ENCODE peak calls at places on chromosomes 4 and X, in four cellular contexts. One of them, this sample, is unnamed.

GRCh38 chrX:101550825-101551767 is 749 bp downstream of the ARMCX1 start:
- DNase-seq in AG04450: no peak
- DNase-seq in ovary: peak; percentile 72
- DNase-seq in GM23338: peak; percentile 68
- DNase-seq in this sample: peak; percentile 46

GRCh38 chr4:122234686-122235085 is 82.6 kb downstream of the BLTP1 start:
- DNase-seq in AG04450: no peak
- DNase-seq in ovary: no peak
- DNase-seq in GM23338: no peak
- DNase-seq in this sample: no peak

GRCh38 chrX:16771483-16772398 is 14.5 kb upstream of the TXLNG start:
- DNase-seq in AG04450: peak; percentile 39
- DNase-seq in ovary: no peak
- DNase-seq in GM23338: peak; percentile 77
- DNase-seq in this sample: no peak

GRCh38 chrX:16838202-16839066 is 31.7 kb downstream of the RBBP7 start:
- DNase-seq in AG04450: no peak
- DNase-seq in ovary: no peak
- DNase-seq in GM23338: no peak
- DNase-seq in this sample: peak; percentile 27

GRCh38 chr4:75544870-75545269 is 11.0 kb upstream of the ODAPH start:
- DNase-seq in AG04450: no peak
- DNase-seq in ovary: no peak
- DNase-seq in GM23338: no peak
- DNase-seq in this sample: no peak

GRCh38 chrX:97267916-97268680 is 384.4 kb downstream of the RPA4 start:
- DNase-seq in AG04450: no peak
- DNase-seq in ovary: no peak
- DNase-seq in GM23338: no peak
- DNase-seq in this sample: no peak

GRCh38 chrX:130082244-130083106 is 27.8 kb downstream of the ELF4 start:
- DNase-seq in AG04450: no peak
- DNase-seq in ovary: no peak
- DNase-seq in GM23338: no peak
- DNase-seq in this sample: peak; percentile 32

GRCh38 chrX:71541546-71542022 is 8.7 kb downstream of the OGT start:
- DNase-seq in AG04450: no peak
- DNase-seq in ovary: no peak
- DNase-seq in GM23338: no peak
- DNase-seq in this sample: no peak

GRCh38 chr4:147118523-147118922 is 172.9 kb upstream of the TTC29 start:
- DNase-seq in AG04450: peak; percentile 45
- DNase-seq in ovary: peak; percentile 42
- DNase-seq in GM23338: no peak
- DNase-seq in this sample: peak; percentile 49

GRCh38 chr4:108168213-108168671 is 490 bp downstream of the LEF1 start:
- DNase-seq in AG04450: no peak
- DNase-seq in ovary: no peak
- DNase-seq in GM23338: no peak
- DNase-seq in this sample: no peak

GRCh38 chr4:108168672-108169562 is at the start of gene LEF1:
- DNase-seq in AG04450: no peak
- DNase-seq in ovary: no peak
- DNase-seq in GM23338: peak; percentile 84
- DNase-seq in this sample: peak; percentile 13

GRCh38 chr4:108171541-108172230 is 3.0 kb upstream of the LEF1 start:
- DNase-seq in AG04450: no peak
- DNase-seq in ovary: no peak
- DNase-seq in GM23338: peak; percentile 62
- DNase-seq in this sample: no peak

GRCh38 chr4:108170729-108171540 is 2.2 kb upstream of the LEF1 start:
- DNase-seq in AG04450: no peak
- DNase-seq in ovary: no peak
- DNase-seq in GM23338: peak; percentile 76
- DNase-seq in this sample: no peak

DNA sequence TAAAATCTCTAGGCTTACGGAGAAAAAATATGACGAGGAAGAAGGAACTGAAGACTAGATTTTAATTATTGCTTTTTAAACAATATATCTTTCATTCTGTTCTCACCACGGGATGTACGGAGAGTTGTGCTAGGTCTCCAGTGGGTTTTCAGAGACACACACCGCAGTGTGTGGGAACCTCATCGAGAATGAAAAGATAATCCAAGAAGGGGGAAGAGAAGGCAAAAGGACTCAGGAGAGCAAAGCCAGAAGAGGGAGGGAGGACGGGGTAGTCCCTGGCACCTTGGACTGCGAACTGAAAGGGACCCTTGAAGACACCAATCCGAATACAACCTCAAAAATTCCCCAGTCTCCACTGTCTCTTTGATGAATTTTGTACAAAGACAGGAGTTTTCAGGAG is 907 bp upstream of the LEF1 start:
- DNase-seq in AG04450: no peak
- DNase-seq in ovary: no peak
- DNase-seq in GM23338: no peak
- DNase-seq in this sample: no peak
- H3K4me3 ChIP-seq in AG04450: no peak overlapping the region
- H3K4me3 ChIP-seq in ovary: no peak overlapping the region
- H3K4me3 ChIP-seq in GM23338: peak overlapping the region; percentile 75
- H3K4me3 ChIP-seq in this sample: no peak overlapping the region

DNA sequence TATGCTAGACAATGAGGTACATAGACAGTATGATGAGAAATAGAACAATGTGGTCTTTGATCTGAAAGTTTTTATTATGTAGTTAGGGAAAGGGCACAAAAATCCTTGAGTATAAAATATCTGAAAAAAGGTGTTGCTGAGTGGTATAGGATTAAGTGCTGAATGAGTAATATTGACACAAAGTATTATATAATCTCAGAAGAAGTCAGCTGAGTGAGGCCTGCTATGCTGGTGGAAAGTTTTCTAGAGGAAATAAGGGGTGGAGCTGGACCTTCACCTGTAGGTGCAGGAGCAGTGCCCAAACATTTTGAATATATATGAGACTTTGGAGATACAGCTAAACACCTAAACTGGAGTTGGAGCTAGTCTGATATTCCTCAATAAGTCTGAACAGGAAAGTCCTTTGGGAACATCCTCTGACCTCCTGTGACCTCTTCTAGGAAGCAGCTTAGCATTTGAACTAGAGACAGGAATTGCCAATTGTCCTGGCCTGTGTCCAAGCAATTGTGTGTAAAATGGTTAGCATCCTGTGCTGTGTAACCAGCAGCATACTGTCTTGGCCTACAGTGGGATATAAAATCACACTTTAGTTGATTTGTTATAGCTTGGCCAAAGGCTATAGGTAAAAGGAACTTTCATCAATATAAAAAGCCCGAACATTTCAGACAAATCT is 285.3 kb downstream of the ANKRD50 start:
- DNase-seq in AG04450: no peak
- DNase-seq in ovary: no peak
- DNase-seq in GM23338: no peak
- DNase-seq in this sample: no peak
- H3K27ac ChIP-seq in AG04450: no peak overlapping the region
- H3K27ac ChIP-seq in ovary: no peak overlapping the region
- H3K27ac ChIP-seq in GM23338: no peak overlapping the region
- H3K27ac ChIP-seq in this sample: peak overlapping the region; percentile 1

DNA sequence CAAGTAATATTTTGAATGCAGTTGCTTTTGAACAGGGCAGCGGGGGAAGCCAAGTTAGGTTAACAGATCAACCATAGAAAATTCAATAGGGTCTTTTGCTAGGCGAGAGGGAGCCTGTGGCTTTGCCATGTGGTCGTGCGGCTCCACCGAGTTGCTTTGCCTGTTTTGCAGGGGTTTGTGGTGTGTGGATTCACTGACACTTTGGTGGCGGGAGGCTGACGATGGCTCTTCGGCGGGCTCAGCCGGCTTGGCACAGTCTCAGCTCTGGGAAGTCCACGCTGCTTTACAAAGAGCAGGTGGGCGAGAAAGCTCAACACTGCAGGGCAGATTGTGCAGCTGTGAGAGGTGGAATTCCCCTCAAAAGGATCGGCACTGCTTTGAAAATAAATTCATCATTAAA is 201.6 kb upstream of the LEF1 start:
- DNase-seq in AG04450: no peak
- DNase-seq in ovary: no peak
- DNase-seq in GM23338: no peak
- DNase-seq in this sample: no peak
- H3K4me3 ChIP-seq in AG04450: no peak overlapping the region
- H3K4me3 ChIP-seq in ovary: no peak overlapping the region
- H3K4me3 ChIP-seq in GM23338: no peak overlapping the region
- H3K4me3 ChIP-seq in this sample: no peak overlapping the region

DNA sequence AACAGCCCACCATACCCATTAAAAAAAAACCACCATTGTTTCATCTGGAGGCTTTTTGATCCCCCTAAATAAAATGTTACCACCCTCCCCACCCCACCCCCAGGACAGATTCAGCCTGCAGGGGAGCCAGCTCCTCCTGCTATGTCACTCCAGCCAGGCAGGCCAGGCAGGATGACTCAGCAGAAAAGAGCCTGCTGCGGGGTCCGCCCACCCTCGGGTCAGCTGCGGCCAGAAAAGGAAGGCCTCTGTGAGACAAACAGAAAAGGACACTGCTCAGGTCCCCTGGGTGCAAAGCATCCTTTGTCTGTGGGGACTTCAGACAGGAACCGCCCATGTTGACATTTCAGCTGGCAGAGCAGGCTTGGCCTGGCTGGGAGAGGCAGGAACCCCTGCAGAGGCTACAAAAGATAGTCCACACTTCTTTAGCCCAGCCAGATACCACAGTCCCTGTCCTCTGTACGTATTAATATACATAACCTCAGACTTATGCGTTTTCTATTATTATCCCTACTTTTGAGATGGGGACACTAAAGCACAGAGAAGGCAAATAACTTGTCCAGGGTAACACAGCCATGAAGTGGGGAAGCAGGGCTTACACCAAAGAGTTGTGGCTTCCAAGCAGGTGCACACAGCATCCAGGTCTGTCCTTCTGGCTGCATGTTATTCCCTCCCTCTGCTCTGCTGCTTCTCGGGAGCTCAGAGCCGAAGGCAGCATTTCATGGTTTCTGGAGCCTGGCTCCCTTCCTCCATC is 147.7 kb downstream of the CPEB2 start:
- DNase-seq in AG04450: peak; percentile 46
- DNase-seq in ovary: peak; percentile 81
- DNase-seq in GM23338: peak; percentile 73
- DNase-seq in this sample: peak; percentile 78
- H3K27ac ChIP-seq in AG04450: peak overlapping the region; percentile 65
- H3K27ac ChIP-seq in ovary: peak overlapping the region; percentile 51
- H3K27ac ChIP-seq in GM23338: no peak overlapping the region
- H3K27ac ChIP-seq in this sample: peak overlapping the region; percentile 65

GRCh38 chr4:16952462-16952871 is 54.0 kb upstream of the LDB2 start:
- DNase-seq in AG04450: no peak
- DNase-seq in ovary: no peak
- DNase-seq in GM23338: no peak
- DNase-seq in this sample: no peak

DNA sequence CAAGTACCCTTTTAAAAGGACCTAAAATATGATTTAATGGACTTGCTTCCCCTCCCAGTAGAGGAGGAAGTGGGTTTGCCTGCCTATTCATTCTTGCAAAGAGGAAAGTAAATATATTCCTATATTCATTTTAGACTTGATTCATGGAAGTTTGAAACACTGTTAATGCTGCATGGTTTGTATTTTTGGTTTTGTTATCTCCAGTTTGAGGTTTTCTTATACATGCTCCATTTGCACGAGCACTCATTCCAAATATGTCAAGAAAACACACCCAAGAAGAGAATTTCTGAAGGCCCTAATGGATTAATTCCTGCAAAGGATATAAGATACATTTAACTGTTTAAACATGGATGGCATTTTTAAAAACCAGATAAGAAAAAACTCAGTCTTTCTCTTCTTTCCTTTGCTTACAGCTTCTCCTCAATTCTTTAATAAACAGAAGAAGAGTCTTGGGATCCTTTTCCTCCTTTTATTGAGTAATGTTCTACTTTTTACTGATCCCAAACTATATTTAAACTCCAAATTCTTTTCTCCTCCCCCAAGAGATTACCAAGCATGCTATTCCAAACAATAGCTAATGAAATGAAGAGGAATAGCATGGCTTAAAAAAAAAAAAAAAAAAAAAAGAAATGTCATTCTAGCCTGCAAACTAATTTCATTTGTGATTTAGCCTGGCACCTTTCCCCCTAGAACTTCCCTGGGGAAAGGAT is 54.6 kb upstream of the LDB2 start:
- DNase-seq in AG04450: no peak
- DNase-seq in ovary: no peak
- DNase-seq in GM23338: no peak
- DNase-seq in this sample: no peak
- H3K4me3 ChIP-seq in AG04450: peak overlapping the region; percentile 18
- H3K4me3 ChIP-seq in ovary: no peak overlapping the region
- H3K4me3 ChIP-seq in GM23338: no peak overlapping the region
- H3K4me3 ChIP-seq in this sample: peak overlapping the region; percentile 7

GRCh38 chr4:165328708-165329107 is 1.2 kb downstream of the MSMO1 start:
- DNase-seq in AG04450: no peak
- DNase-seq in ovary: no peak
- DNase-seq in GM23338: peak; percentile 2
- DNase-seq in this sample: no peak
- H3K27ac ChIP-seq in AG04450: no peak overlapping the region
- H3K27ac ChIP-seq in ovary: no peak overlapping the region
- H3K27ac ChIP-seq in GM23338: no peak overlapping the region
- H3K27ac ChIP-seq in this sample: peak overlapping the region; percentile 87